ENCODE peak calls at places on chromosomes 2 and 18, in six cellular contexts. R, X, Z, H, F and T are unnamed samples.

GRCh38 chr2:205024822-205025518 is 479.7 kb downstream of the PARD3B start:
- DNase-seq in Z (no peak), F (no peak), X (peak), H (no peak), R (peak), T (peak)

GRCh38 chr2:29777164-29777563 is 144.2 kb downstream of the ALK start:
- DNase-seq in X (no peak), F (no peak), R (no peak), Z (no peak), H (no peak), T (peak)

GRCh38 chr2:129193961-129194360 is 785.5 kb upstream of the RAB6C start:
- DNase-seq in R (peak), X (no peak), Z (no peak), H (peak), F (no peak), T (peak)

GRCh38 chr2:15750433-15750814 is 158.8 kb downstream of the DDX1 start:
- DNase-seq in Z (no peak), H (peak), X (no peak), F (no peak), R (no peak), T (no peak)

GRCh38 chr2:229153307-229153706 is 117.8 kb downstream of the PID1 start:
- DNase-seq in F (no peak), Z (no peak), X (peak), H (no peak), R (no peak), T (no peak)

GRCh38 chr2:66331176-66331575 is 103.7 kb upstream of the MEIS1 start:
- DNase-seq in F (no peak), R (no peak), X (no peak), Z (no peak), H (no peak), T (no peak)

GRCh38 chr2:124663293-124663997 is 638.4 kb downstream of the CNTNAP5 start:
- DNase-seq in Z (no peak), F (no peak), R (no peak), X (no peak), H (no peak), T (no peak)

GRCh38 chr2:45938649-45939511 is 287.4 kb downstream of the PRKCE start:
- DNase-seq in X (peak), R (peak), Z (peak), F (no peak), H (peak), T (no peak)

GRCh38 chr18:22560797-22561196 is 143.1 kb upstream of the CTAGE1 start:
- DNase-seq in Z (no peak), X (no peak), F (no peak), H (no peak), R (no peak), T (no peak)

GRCh38 chr2:171404258-171404657 is 29.5 kb downstream of the METTL8 start:
- DNase-seq in R (peak), F (no peak), X (peak), Z (no peak), H (no peak), T (no peak)

GRCh38 chr2:179592167-179592936 is 269.1 kb downstream of the ZNF385B start:
- DNase-seq in Z (no peak), X (peak), F (no peak), H (no peak), R (no peak), T (no peak)

DNA sequence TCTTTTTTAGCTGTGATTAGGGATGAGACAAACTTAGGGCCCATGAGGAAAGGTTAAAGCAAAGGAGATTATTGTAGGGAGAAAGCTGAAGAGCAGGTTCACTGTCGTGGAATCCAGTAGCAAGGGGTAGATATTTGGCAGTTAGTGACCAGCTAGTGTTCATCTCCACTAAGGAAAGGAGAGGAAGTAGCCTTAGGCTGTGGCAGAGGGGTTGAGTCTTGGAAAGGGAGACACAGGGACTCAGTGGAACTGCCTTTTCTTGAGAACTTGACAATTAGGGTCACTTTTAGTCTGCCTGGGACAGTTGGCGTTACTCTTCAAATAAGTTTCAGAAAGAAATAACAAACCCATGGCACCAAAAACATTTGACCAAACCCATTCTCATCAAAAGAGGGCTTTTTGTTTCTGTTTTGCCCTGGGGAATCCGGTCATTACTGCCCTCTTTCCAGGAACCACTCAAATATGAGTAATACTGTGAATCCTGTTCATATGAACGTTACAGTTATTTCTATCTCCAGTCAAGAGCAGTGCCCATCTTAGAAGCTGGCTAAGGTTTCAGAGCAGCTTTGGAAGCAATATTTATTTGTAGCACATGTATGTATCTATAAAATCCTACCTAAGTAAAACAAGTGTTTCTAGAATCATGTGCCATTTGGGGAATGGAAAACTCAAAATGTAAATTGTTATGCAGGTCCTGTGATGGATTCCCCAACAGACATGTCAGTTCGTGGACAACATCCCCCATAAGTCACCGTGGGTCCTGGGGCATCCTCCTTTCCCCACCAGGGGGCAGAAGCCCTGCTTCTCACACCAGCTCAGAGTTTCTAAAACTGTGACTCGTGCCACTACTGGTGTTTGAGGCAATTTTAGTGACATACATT is 77.3 kb upstream of the PHLPP1 start:
- DNase-seq in X (no peak), Z (no peak), F (peak), H (peak), R (peak), T (peak)
- TF ChIP-seq CTCF in X (peak), Z (peak), F (peak), H (peak), R (peak), T (no peak)

DNA sequence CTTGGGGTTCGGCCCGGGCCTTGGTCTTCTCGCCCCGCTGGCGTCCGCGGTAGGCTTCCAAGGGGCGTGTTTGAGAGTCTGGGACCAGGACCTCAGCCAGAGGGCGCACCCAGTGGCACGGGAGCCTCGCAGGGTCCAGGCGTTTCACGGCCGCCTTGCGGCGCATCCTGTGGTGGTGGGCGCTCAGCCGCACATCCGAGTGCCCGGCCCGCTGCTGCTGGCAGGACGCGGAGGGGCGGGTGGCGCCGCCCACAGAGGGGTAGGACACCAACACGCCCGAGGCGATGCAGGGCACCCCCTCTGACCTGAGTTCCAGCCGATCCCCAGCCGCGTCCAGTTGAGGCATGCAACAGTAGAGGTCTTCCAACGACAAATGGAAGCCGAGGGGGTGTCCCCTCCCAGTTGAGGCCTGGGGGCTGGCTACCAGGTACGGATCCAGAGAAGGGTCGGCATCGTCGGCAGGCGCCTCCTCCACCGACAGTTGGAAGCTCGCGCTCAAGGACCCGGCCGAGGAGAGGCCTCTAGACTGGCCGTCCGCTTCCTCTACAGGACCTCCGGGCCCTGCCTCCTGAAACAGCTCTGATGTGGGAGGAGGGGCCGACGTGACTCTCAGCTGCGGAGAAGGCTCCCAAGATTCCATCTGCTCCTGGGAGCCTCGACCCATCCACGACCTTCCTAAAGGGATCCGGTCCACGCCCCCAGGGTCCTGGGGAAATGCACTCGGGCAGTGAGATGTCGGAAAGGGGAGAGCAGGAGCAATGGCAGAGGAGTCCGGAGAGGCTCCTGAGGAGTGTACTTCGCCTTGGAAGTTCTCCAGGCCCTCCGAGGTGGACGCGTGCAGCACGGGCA is 6.3 kb downstream of the C2orf81 start:
- DNase-seq in Z (peak), F (peak), H (no peak), X (no peak), R (no peak), T (peak)
- TF ChIP-seq CTCF in Z (peak), F (peak), H (no peak), X (peak), R (no peak), T (no peak)

DNA sequence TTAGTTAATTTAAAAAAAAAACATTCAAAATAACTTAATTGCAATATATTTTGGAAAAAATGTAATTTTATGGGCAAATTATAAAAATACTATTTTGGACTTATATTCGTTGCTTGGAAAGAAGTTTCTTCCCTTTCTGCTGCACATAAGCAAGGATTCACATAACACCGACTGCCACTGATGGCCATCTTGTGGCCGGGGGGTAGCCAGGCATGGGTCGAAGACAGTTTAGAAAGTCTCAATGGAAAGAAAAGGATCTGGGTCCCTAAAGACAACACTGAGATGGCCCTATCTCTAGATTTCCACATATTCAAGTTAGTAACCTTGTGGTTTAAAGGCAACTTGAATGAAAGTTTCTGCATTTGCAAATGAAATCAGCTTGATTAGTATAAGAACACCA is 318.6 kb downstream of the AKAIN1 start:
- DNase-seq in H (no peak), R (no peak), X (no peak), F (no peak), Z (no peak), T (no peak)
- TF ChIP-seq CTCF in H (peak), R (no peak), X (no peak), F (no peak), Z (no peak), T (no peak)

DNA sequence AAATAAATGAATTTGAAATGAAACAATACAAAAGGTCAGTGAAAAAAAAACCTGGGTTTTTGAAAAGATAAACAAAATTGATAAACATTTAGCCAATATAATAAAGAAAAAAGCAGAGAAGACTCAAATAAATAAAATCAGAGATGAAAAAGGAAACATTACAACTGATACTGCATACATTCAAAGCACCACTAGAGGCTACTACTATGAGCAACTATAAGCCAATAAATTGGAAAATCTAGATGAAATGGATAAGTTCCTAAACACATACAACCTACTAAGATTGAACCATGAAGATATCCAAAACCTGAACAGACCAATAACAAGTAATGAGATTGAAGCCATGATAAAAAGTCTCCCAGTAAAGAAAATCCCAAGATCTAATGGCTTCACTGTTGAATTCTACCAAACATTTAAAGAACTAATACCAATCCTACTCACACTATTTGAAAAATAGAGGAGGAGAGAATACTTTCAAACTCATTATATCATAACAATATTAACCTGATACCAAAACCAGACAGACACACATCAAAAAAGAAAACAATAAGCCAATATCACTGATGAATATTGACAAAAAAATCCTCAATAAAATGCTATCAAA is 80.8 kb upstream of the CERS6 start:
- DNase-seq in F (no peak), Z (no peak), R (peak), H (no peak), X (no peak), T (no peak)
- TF ChIP-seq CTCF in F (peak), Z (peak), R (peak), H (peak), X (peak), T (peak)

GRCh38 chr18:78986018-78986481 is 6.4 kb downstream of the SALL3 start:
- DNase-seq in X (peak), R (peak), Z (no peak), F (no peak), H (no peak), T (peak)
- TF ChIP-seq CTCF in X (peak), R (peak), Z (peak), F (peak), H (peak), T (peak)

GRCh38 chr2:37392428-37392827 is 48.0 kb downstream of the QPCT start:
- DNase-seq in X (no peak), F (no peak), R (no peak), H (no peak), Z (no peak), T (no peak)

GRCh38 chr2:37394263-37394662 is 49.8 kb downstream of the QPCT start:
- DNase-seq in Z (no peak), X (no peak), F (no peak), R (no peak), H (no peak), T (no peak)

GRCh38 chr2:37398990-37399389 is 54.6 kb downstream of the QPCT start:
- DNase-seq in F (no peak), R (no peak), Z (no peak), H (no peak), X (no peak), T (no peak)

GRCh38 chr2:37397166-37397565 is 52.7 kb downstream of the QPCT start:
- DNase-seq in Z (no peak), X (no peak), R (no peak), F (no peak), H (no peak), T (no peak)

DNA sequence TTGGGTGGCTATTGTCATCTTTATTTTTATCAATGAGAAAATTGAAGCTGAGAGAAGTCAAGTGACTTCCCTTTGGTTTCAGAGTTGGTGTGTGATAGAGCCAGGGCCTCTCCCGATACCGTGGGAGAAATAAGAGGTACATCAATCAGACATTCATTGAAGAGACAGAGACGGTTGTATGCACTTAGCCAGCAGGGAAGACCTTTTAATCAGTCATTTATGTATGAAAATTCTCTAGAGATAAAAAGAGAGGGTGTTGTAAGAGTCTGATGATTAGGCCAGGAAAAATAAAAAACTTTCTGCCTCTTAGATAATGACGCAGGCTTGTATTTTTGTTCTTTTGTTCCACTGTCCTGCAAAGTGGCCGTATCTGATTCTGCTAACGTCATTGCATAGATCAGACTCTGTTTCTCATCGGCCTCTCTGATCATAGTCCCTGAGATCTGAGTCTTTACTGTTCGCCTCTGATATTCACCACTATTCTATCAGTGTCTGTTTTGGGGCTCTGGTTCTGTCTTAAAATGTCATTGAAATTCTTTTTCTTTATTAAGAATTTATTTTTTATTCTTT is 50.6 kb downstream of the QPCT start:
- DNase-seq in F (no peak), H (no peak), X (no peak), Z (no peak), R (no peak), T (no peak)
- TF ChIP-seq CTCF in F (no peak), H (no peak), X (no peak), Z (no peak), R (no peak), T (no peak)